ENCODE peak calls at places on chromosomes 4 and X, in ten cellular contexts. I is NCI-H1694; C is upper lobe of right lung; D is hepatic stellate cell; G is glutamatergic neuron; O is HTR-8/SVneo; N is cardiac fibroblast; W is activated T-helper 1 cell treated with anti-CD3 and anti-CD28 coated beads, Interleukin-2, amount 50 U/mL, for 16 hours; L is renal cortical epithelial cell; Y is nephron progenitor cell. M is an unnamed sample.

GRCh38 chr4:65670331-65671031 is at the start of gene EPHA5:
- DNase-seq in I (peak), C (peak), D (peak), G (peak), O (peak), N (peak), W (no peak), L (peak), Y (peak), M (peak)

GRCh38 chrX:12007881-12008280 is 130.4 kb upstream of the FRMPD4 start:
- DNase-seq in I (no peak), C (no peak), D (peak), G (no peak), O (peak), N (peak), W (no peak), L (peak), Y (no peak), M (no peak)

GRCh38 chr4:24477919-24478318 is 106.4 kb downstream of the DHX15 start:
- DNase-seq in I (peak), C (no peak), D (peak), G (peak), O (peak), N (peak), W (no peak), L (peak), Y (no peak), M (peak)

GRCh38 chrX:30735839-30736238 is 82.6 kb downstream of the GK start:
- DNase-seq in I (peak), C (no peak), D (peak), G (peak), O (peak), N (peak), W (peak), L (peak), Y (peak), M (peak)

GRCh38 chr4:143085224-143085623 is 99.5 kb upstream of the USP38 start:
- DNase-seq in I (no peak), C (no peak), D (no peak), G (no peak), O (peak), N (peak), W (no peak), L (peak), Y (no peak), M (no peak)

GRCh38 chr4:22434895-22435294 is 81.0 kb downstream of the ADGRA3 start:
- DNase-seq in I (no peak), C (no peak), D (no peak), G (peak), O (peak), N (peak), W (no peak), L (peak), Y (peak), M (peak)

GRCh38 chrX:153601511-153602110 is 2.7 kb upstream of the CCNQ start:
- DNase-seq in I (no peak), C (no peak), D (no peak), G (no peak), O (no peak), N (no peak), W (no peak), L (no peak), Y (no peak), M (no peak)

GRCh38 chrX:39969099-39969825 is 128.5 kb downstream of the BCOR start:
- DNase-seq in I (no peak), C (no peak), D (no peak), G (peak), O (no peak), N (no peak), W (peak), L (no peak), Y (peak), M (peak)

GRCh38 chrX:39766085-39766726 is 331.6 kb downstream of the BCOR start:
- DNase-seq in I (no peak), C (no peak), D (no peak), G (no peak), O (no peak), N (no peak), W (no peak), L (no peak), Y (no peak), M (no peak)

GRCh38 chr4:83358410-83358809 is 23.8 kb upstream of the HPSE start:
- DNase-seq in I (no peak), C (no peak), D (peak), G (no peak), O (peak), N (peak), W (no peak), L (peak), Y (no peak), M (no peak)

GRCh38 chr4:15003891-15004700 is 1.8 kb downstream of the CPEB2 start:
- DNase-seq in I (no peak), C (peak), D (peak), G (peak), O (no peak), N (peak), W (peak), L (no peak), Y (peak), M (peak)

GRCh38 chr4:29560452-29560851 is 1159.7 kb upstream of the PCDH7 start:
- DNase-seq in I (no peak), C (no peak), D (no peak), G (no peak), O (no peak), N (no peak), W (no peak), L (peak), Y (no peak), M (no peak)

GRCh38 chr4:42050850-42051249 is 60.5 kb downstream of the SLC30A9 start:
- DNase-seq in I (no peak), C (no peak), D (no peak), G (no peak), O (no peak), N (peak), W (no peak), L (no peak), Y (no peak), M (no peak)